ENCODE peak calls at places on chromosomes 12 and 14, in nine cellular contexts. U is GM23338, P is fibroblast of lung, Z is SK-N-MC, C is neural progenitor cell, N is PC-3, E is mammary epithelial cell, B is MM.1S, Y is A673. A is an unnamed sample.

GRCh38 chr12:82857276-82857675 is 170.6 kb downstream of the TMTC2 start:
- DNase-seq in U (no peak), P (no peak), Z (no peak), C (no peak), N (no peak), E (no peak), B (no peak), Y (no peak), A (no peak)

GRCh38 chr12:1552171-1552570 is 42.2 kb downstream of the FBXL14 start:
- DNase-seq in U (no peak), P (no peak), Z (no peak), C (no peak), N (peak), E (peak), B (no peak), Y (no peak), A (no peak)

GRCh38 chr14:53924754-53925153 is 31.9 kb downstream of the BMP4 start:
- DNase-seq in U (no peak), P (peak), Z (no peak), C (no peak), N (peak), E (peak), B (no peak), Y (no peak), A (no peak)

GRCh38 chr14:69636051-69636639 is 24.7 kb downstream of the SUSD6 start:
- DNase-seq in U (no peak), P (no peak), Z (no peak), C (no peak), N (no peak), E (no peak), B (no peak), Y (no peak), A (no peak)

GRCh38 chr12:12791756-12792346 is 6.4 kb downstream of the APOLD1 start:
- DNase-seq in U (peak), P (peak), Z (no peak), C (no peak), N (no peak), E (no peak), B (no peak), Y (no peak), A (no peak)

GRCh38 chr12:78651755-78652154 is 212.8 kb upstream of the SYT1 start:
- DNase-seq in U (peak), P (peak), Z (no peak), C (peak), N (no peak), E (no peak), B (no peak), Y (no peak), A (no peak)

GRCh38 chr12:108735855-108736254 is 4.5 kb upstream of the CORO1C start:
- DNase-seq in U (no peak), P (no peak), Z (no peak), C (no peak), N (no peak), E (no peak), B (no peak), Y (no peak), A (no peak)

GRCh38 chr12:47989023-47989417 is 15.3 kb downstream of the COL2A1 start:
- DNase-seq in U (no peak), P (no peak), Z (no peak), C (no peak), N (no peak), E (no peak), B (no peak), Y (no peak), A (no peak)

GRCh38 chr12:57219205-57219992 is 2.8 kb downstream of the NXPH4 start:
- DNase-seq in U (no peak), P (no peak), Z (no peak), C (peak), N (no peak), E (no peak), B (no peak), Y (no peak), A (no peak)

GRCh38 chr12:57220770-57221168 is 4.2 kb downstream of the NXPH4 start:
- DNase-seq in U (no peak), P (no peak), Z (no peak), C (no peak), N (no peak), E (no peak), B (no peak), Y (no peak), A (no peak)

GRCh38 chr12:57218030-57218853 is 1.6 kb downstream of the NXPH4 start:
- DNase-seq in U (no peak), P (no peak), Z (no peak), C (no peak), N (peak), E (no peak), B (no peak), Y (no peak), A (no peak)

GRCh38 chr12:57221169-57221917 is 4.7 kb downstream of the NXPH4 start:
- DNase-seq in U (no peak), P (no peak), Z (no peak), C (no peak), N (no peak), E (no peak), B (no peak), Y (no peak), A (no peak)

GRCh38 chr12:57219993-57220728 is 3.6 kb downstream of the NXPH4 start:
- DNase-seq in U (peak), P (no peak), Z (no peak), C (peak), N (no peak), E (no peak), B (no peak), Y (no peak), A (no peak)
- TF ChIP-seq EZH2 in U (no peak), P (no peak), Z (no peak), C (no peak), N (no peak), E (no peak), B (no peak), Y (no peak), A (no peak)

GRCh38 chr14:61812347-61813100 is 50.3 kb downstream of the SNAPC1 start:
- DNase-seq in U (peak), P (peak), Z (no peak), C (peak), N (no peak), E (peak), B (no peak), Y (no peak), A (no peak)
- TF ChIP-seq EZH2 in U (no peak), P (no peak), Z (no peak), C (peak), N (no peak), E (no peak), B (no peak), Y (no peak), A (no peak)

GRCh38 chr14:73237219-73237785 is at the start of gene PAPLN:
- DNase-seq in U (peak), P (peak), Z (no peak), C (peak), N (peak), E (peak), B (no peak), Y (no peak), A (no peak)

GRCh38 chr14:73237786-73238261 is 518 bp downstream of the PAPLN start:
- DNase-seq in U (peak), P (peak), Z (no peak), C (peak), N (no peak), E (no peak), B (no peak), Y (no peak), A (no peak)

GRCh38 chr14:73238941-73239340 is 1.6 kb downstream of the PAPLN start:
- DNase-seq in U (no peak), P (peak), Z (no peak), C (no peak), N (no peak), E (no peak), B (no peak), Y (no peak), A (no peak)

GRCh38 chr14:73239463-73240241 is 2.3 kb downstream of the PAPLN start:
- DNase-seq in U (peak), P (peak), Z (no peak), C (peak), N (peak), E (peak), B (no peak), Y (no peak), A (no peak)

GRCh38 chr14:73238262-73238852 is 1.1 kb downstream of the PAPLN start:
- DNase-seq in U (no peak), P (peak), Z (no peak), C (peak), N (peak), E (peak), B (no peak), Y (peak), A (no peak)
- TF ChIP-seq EZH2 in U (peak), P (peak), Z (no peak), C (peak), N (peak), E (peak), B (no peak), Y (no peak), A (no peak)

GRCh38 chr12:42442328-42442759 is 116.4 kb downstream of the PPHLN1 start:
- DNase-seq in U (peak), P (no peak), Z (no peak), C (no peak), N (no peak), E (no peak), B (no peak), Y (no peak), A (no peak)

GRCh38 chr12:42445891-42446290 is 119.9 kb downstream of the PPHLN1 start:
- DNase-seq in U (no peak), P (no peak), Z (no peak), C (no peak), N (no peak), E (no peak), B (no peak), Y (no peak), A (no peak)

GRCh38 chr12:42444192-42444943 is 118.4 kb downstream of the PPHLN1 start:
- DNase-seq in U (no peak), P (no peak), Z (no peak), C (no peak), N (no peak), E (no peak), B (no peak), Y (no peak), A (peak)

GRCh38 chr12:42442888-42443287 is 116.9 kb downstream of the PPHLN1 start:
- DNase-seq in U (no peak), P (no peak), Z (no peak), C (no peak), N (no peak), E (no peak), B (no peak), Y (no peak), A (peak)

GRCh38 chr12:42440608-42441007 is 114.6 kb downstream of the PPHLN1 start:
- DNase-seq in U (no peak), P (no peak), Z (no peak), C (no peak), N (no peak), E (no peak), B (no peak), Y (no peak), A (no peak)
- TF ChIP-seq EZH2 in U (no peak), P (no peak), Z (no peak), C (no peak), N (no peak), E (no peak), B (no peak), Y (no peak), A (no peak)

A was measured in K562.